ENCODE peak calls at places on chromosomes 16 and 17, in nine cellular contexts. L is prostate gland, C is esophagus muscularis mucosa, T is spleen, G is stomach, D is GM23338, F is transverse colon, N is GM12878, O is K562. H is an unnamed sample. For H3K4me1, the result is how much of the 10 kb centered on the place peaks cover.

GRCh38 chr17:3475155-3475808 is 515 bp upstream of the ASPA start:
- DNase-seq in L (no peak), C (no peak), T (no peak), G (no peak), D (no peak), F (no peak), N (no peak), O (no peak), H (no peak)

GRCh38 chr17:28133562-28133970 is 91.1 kb downstream of the NLK start:
- DNase-seq in L (no peak), C (no peak), T (no peak), G (no peak), D (no peak), F (no peak), N (no peak), O (no peak), H (no peak)

GRCh38 chr16:9364721-9365693 is 273.6 kb downstream of the HAPSTR1 start:
- DNase-seq in L (peak), C (peak), T (no peak), G (no peak), D (no peak), F (peak), N (no peak), O (no peak), H (peak)

GRCh38 chr16:74160759-74161158 is 135.9 kb upstream of the PSMD7 start:
- DNase-seq in L (no peak), C (no peak), T (no peak), G (no peak), D (no peak), F (no peak), N (no peak), O (no peak), H (no peak)

GRCh38 chr17:64781013-64781392 is 118.9 kb upstream of the SMURF2 start:
- DNase-seq in L (no peak), C (no peak), T (peak), G (no peak), D (peak), F (no peak), N (no peak), O (no peak), H (no peak)

GRCh38 chr17:2084129-2084765 is 29.3 kb downstream of the HIC1 start:
- DNase-seq in L (no peak), C (no peak), T (peak), G (no peak), D (no peak), F (peak), N (no peak), O (peak), H (no peak)

GRCh38 chr16:84794626-84795025 is 25.2 kb upstream of the CRISPLD2 start:
- DNase-seq in L (no peak), C (no peak), T (peak), G (no peak), D (no peak), F (no peak), N (no peak), O (no peak), H (no peak)

GRCh38 chr17:62627904-62628603 is 584 bp downstream of the MRC2 start:
- DNase-seq in L (peak), C (no peak), T (no peak), G (no peak), D (peak), F (peak), N (no peak), O (peak), H (no peak)

GRCh38 chr17:80023261-80024205 is 12.1 kb downstream of the TBC1D16 start:
- DNase-seq in L (no peak), C (no peak), T (no peak), G (no peak), D (peak), F (peak), N (no peak), O (no peak), H (no peak)

GRCh38 chr17:58121925-58122324 is 26.3 kb upstream of the OR4D1 start:
- DNase-seq in L (no peak), C (no peak), T (no peak), G (no peak), D (peak), F (no peak), N (no peak), O (peak), H (no peak)

DNA sequence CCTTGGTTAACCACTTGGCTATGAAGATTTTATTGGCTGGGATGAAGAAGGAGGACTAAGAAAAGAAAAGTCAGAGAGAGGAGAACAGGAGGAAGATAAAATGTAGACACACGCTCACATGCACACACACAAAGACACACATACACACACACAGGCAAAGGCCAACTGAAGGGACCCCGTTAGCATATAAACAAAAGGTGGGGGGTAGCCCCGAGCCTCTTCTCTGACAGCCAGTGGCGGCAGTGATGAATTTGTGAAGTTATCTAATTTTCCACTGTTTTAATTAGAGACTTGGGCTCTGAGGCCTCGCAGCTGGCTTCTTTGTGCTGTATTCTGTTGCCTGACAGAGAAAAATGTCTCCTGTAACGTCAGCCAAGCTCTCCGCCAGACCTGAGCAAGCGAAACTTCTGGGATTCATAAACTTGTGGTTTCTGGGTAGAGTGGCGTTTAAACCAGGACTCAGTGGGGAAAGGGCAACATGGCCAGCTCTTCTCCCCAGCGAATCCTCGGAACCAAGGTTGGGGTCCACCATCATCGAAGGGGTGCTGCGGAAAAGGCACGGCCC is 113.9 kb upstream of the FOXF1 start:
- DNase-seq in L (no peak), C (no peak), T (no peak), G (no peak), D (no peak), F (peak), N (no peak), O (no peak), H (no peak)
- TF ChIP-seq POLR2AphosphoS5 in L (no peak), C (no peak), T (no peak), G (no peak), D (no peak), F (peak), N (no peak), O (no peak), H (no peak)

DNA sequence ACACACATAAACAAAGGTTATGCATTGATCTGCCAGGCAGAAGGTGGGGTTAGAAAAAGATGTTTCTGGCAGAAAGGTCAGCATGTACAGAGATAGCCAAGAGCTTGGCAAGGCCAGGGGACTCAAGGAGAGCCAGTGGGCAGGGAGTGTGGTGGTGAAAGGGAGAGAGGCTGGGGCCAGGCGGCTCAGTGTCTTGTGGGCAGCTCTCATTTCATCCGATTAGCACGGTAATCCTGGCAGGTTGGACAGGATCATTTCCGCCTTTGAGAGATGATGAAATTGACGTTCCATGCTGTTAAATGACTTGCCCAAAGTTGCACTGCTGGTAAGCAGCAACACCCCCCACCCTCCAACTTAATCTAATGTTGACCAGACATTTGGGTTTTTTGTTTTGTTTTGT is 3.6 kb downstream of the CHD9 start:
- DNase-seq in L (no peak), C (no peak), T (no peak), G (no peak), D (no peak), F (no peak), N (no peak), O (no peak), H (no peak)
- H3K27ac ChIP-seq in L (no peak), C (no peak), T (no peak), G (peak), D (peak), F (peak), N (peak), O (peak), H (peak)

GRCh38 chr17:50690887-50691549 is 16.7 kb downstream of the ANKRD40 start:
- DNase-seq in L (no peak), C (no peak), T (no peak), G (no peak), D (no peak), F (no peak), N (no peak), O (no peak), H (no peak)

GRCh38 chr17:50689956-50690886 is 17.5 kb downstream of the ANKRD40 start:
- DNase-seq in L (no peak), C (no peak), T (no peak), G (no peak), D (peak), F (no peak), N (no peak), O (no peak), H (peak)

GRCh38 chr17:50687200-50688066 is 20.3 kb downstream of the ANKRD40 start:
- DNase-seq in L (no peak), C (no peak), T (no peak), G (no peak), D (peak), F (no peak), N (no peak), O (no peak), H (no peak)

GRCh38 chr17:50688168-50688719 is 19.5 kb downstream of the ANKRD40 start:
- DNase-seq in L (no peak), C (no peak), T (no peak), G (no peak), D (no peak), F (no peak), N (no peak), O (no peak), H (peak)

GRCh38 chr17:50689251-50689650 is 18.5 kb downstream of the ANKRD40 start:
- DNase-seq in L (no peak), C (no peak), T (no peak), G (no peak), D (no peak), F (no peak), N (no peak), O (peak), H (no peak)
- H3K4me1 ChIP-seq in L (under half), C (half or more), T (under half), G (half or more), D (under half), F (half or more), N (under half), O (under half), H (under half)

GRCh38 chr17:50316016-50316587 is 29.8 kb upstream of the XYLT2 start:
- DNase-seq in L (no peak), C (no peak), T (peak), G (no peak), D (no peak), F (no peak), N (peak), O (no peak), H (no peak)
- TF ChIP-seq POLR2AphosphoS5 in L (no peak), C (no peak), T (no peak), G (no peak), D (no peak), F (no peak), N (no peak), O (no peak), H (no peak)

GRCh38 chr16:11841026-11841425 is 10.3 kb downstream of the RSL1D1 start:
- DNase-seq in L (no peak), C (no peak), T (no peak), G (no peak), D (no peak), F (no peak), N (no peak), O (no peak), H (no peak)

GRCh38 chr16:11835309-11835708 is 16.0 kb downstream of the RSL1D1 start:
- DNase-seq in L (no peak), C (no peak), T (peak), G (no peak), D (no peak), F (no peak), N (no peak), O (no peak), H (no peak)

GRCh38 chr16:11833951-11834695 is 17.2 kb downstream of the RSL1D1 start:
- DNase-seq in L (no peak), C (no peak), T (no peak), G (no peak), D (no peak), F (no peak), N (no peak), O (no peak), H (no peak)

GRCh38 chr16:11835891-11836652 is 15.3 kb downstream of the RSL1D1 start:
- DNase-seq in L (no peak), C (no peak), T (no peak), G (no peak), D (peak), F (no peak), N (no peak), O (no peak), H (peak)

DNA sequence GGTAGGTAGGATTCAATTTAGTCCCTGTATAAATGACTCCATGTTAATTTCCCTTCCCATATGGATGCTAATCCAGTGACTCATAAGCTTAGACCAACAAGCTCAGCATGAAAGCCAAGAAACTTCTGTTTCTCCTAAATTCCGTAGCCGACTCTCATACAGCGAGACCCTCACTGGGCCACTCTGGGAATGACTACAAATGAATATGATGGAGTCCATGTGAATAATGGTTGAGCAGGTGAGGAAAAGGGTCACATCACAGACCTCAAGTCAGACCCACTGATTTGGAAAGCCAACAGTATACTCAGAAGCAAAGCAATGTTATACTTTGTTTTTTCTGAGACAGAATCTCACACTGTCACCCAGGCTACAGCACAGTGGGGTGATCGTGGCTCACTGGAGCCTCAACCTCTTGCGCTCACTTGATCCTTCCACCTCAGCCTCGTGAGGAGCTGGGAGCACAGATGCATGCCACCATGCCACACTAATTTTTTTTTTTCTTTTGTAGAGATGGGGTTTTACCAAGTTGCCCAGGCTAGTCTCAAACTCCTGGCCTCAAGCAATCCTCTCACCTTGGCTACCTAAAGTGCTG is 14.6 kb downstream of the RSL1D1 start:
- DNase-seq in L (no peak), C (no peak), T (peak), G (no peak), D (peak), F (no peak), N (no peak), O (no peak), H (peak)
- H3K27ac ChIP-seq in L (no peak), C (no peak), T (no peak), G (no peak), D (peak), F (no peak), N (no peak), O (no peak), H (no peak)

DNA sequence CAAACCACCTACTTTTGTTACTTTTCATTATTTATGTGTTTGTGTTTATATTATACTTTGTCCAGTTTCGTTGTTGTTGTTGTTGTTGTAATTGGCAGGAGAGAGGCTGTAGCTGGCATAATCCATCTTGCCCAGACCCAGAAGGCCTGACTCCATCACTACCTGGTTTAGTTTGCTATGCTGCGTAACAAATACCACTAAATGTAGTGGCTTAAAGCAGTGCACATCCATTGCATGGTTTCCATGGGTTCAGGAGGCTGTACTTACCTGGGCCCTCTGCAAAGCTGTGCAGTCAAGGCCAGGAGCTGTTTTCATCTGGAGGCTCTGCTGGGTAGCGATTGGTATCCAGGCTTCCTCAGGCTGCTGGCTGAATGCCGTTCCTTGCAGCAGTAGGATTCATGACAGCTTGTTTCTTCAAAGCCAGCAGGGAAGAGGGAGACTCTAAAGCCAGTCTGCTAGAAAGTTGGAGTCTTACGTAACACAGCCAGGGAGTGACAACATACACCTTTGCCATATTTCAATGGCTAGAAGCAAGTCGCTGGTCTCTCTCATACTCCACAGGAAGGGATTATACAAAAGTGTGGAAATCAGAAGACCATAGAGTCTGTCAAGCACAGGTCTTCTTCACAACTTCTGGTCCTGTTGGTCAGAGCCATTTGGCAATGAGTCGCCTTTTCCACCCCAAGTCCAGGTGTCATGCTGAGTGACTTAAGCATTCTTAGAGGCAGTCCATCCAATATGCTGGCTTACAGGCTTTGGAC is 41.1 kb downstream of the TNRC6C start:
- DNase-seq in L (no peak), C (no peak), T (no peak), G (no peak), D (no peak), F (no peak), N (no peak), O (no peak), H (no peak)
- H3K4me1 ChIP-seq in L (under half), C (half or more), T (half or more), G (under half), D (under half), F (under half), N (under half), O (under half), H (under half)

GRCh38 chr17:61491981-61492380 is 39.8 kb downstream of the TBX4 start:
- DNase-seq in L (no peak), C (no peak), T (no peak), G (no peak), D (no peak), F (no peak), N (no peak), O (no peak), H (no peak)

GRCh38 chr17:61494325-61495160 is 42.3 kb downstream of the TBX4 start:
- DNase-seq in L (no peak), C (no peak), T (no peak), G (no peak), D (no peak), F (no peak), N (no peak), O (no peak), H (no peak)

GRCh38 chr17:61490540-61490975 is 38.3 kb downstream of the TBX4 start:
- DNase-seq in L (no peak), C (no peak), T (no peak), G (peak), D (no peak), F (no peak), N (no peak), O (no peak), H (no peak)

GRCh38 chr17:61495161-61495857 is 43.1 kb downstream of the TBX4 start:
- DNase-seq in L (no peak), C (no peak), T (no peak), G (no peak), D (no peak), F (no peak), N (no peak), O (no peak), H (no peak)

DNA sequence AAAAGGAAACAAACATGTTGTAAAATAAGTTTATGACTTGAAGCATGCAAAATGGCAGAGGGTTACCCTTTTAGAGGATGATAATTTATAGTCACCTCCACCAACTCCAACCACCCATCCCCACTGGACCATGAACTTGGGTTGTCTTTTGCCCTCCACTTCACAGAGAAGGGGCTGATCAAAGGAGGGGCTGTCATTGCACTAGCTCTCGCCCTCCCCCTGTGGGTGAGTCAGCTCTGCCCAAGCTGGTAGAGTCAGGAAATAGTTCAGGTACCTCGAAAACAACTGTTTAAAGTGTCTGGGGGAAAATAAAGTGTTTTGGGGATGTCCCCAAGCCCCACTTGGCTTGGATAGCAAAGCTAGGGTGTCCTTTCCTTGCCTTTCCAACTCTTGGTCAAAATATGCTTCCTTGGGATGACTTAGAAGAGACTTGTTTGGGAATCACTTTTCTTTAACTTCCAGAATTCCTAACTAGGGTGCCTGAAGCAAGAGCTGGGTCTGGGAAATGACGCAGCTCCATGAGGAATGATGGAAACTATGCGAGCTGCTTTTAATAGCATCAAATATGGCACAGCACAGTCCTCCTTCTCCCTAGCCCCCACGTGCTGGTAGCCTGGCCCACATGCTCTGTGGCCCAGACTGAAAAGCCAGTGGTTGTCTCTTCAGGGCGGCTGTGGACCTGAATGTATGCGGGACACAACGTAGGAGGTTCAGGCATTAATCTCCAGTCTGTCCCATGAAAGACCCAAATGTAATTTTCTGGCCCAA is 40.7 kb downstream of the TBX4 start:
- DNase-seq in L (no peak), C (no peak), T (no peak), G (no peak), D (no peak), F (no peak), N (no peak), O (no peak), H (no peak)
- TF ChIP-seq POLR2AphosphoS5 in L (no peak), C (peak), T (no peak), G (no peak), D (no peak), F (peak), N (no peak), O (no peak), H (no peak)

DNA sequence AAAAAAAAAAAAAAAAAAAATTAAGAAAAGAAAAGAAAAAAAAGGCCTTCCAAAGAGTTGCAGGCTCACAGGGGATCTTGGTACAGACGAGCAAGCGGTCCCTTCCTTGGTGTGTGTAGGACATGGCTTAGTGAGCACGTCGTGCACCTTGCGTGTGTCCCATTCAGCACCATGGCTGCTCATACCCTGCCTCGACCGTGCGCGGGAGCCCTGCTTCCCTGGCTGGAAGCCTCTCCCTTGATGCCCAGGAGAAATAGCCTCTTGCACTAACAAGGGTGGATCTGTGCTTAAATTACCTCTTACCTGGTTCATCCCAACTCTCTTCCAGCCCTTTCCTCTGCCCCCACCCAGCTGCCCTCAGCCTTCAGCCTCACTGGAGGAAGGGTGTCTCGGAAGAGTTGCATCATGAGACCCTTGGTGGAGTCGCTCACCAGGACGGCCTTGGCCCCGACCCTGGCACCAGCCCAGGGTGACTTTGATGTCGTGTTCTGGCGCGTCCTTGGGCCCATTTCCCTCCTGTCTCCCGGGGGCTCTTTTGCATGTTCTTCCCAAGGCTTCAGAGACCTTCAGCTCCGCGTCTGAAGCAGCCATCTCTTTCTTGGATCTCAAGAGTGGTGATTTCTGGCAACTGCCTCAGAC is 127.1 kb downstream of the CMIP start:
- DNase-seq in L (no peak), C (no peak), T (no peak), G (no peak), D (no peak), F (no peak), N (no peak), O (no peak), H (no peak)
- H3K27ac ChIP-seq in L (no peak), C (no peak), T (no peak), G (no peak), D (no peak), F (no peak), N (no peak), O (no peak), H (no peak)

H was measured in suprapubic skin.